ENCODE peak calls at places on chromosomes 16 and 17, in nine cellular contexts. N is H9; W is Peyer's patch; V is IMR-90; T is CD8-positive, alpha-beta T cell; P is adipocyte; Z is heart left ventricle; E is right lobe of liver; Q is GM12878. U is an unnamed sample.

GRCh38 chr17:40363480-40363838 is 1.1 kb downstream of the GJD3 start:
- DNase-seq in P (peak; percentile 56), Q (no peak), T (no peak), W (no peak), N (no peak), E (peak; percentile 42), V (no peak), Z (peak; percentile 61), U (peak; percentile 84)

GRCh38 chr17:55641559-55642160 is 81.0 kb downstream of the TMEM100 start:
- DNase-seq in Z (peak; percentile 74), E (peak; percentile 75), N (peak; percentile 69), W (peak; percentile 41), V (peak; percentile 63), T (no peak), P (peak; percentile 64), Q (no peak), U (peak; percentile 77)

GRCh38 chr17:16935786-16936185 is 36.1 kb downstream of the TNFRSF13B start:
- DNase-seq in W (no peak), Q (no peak), P (no peak), V (no peak), E (peak; percentile 22), Z (no peak), N (peak; percentile 20), T (no peak), U (peak; percentile 38)

GRCh38 chr16:74797414-74797813 is 22.8 kb upstream of the FA2H start:
- DNase-seq in T (no peak), N (no peak), W (no peak), P (no peak), E (no peak), Q (no peak), V (no peak), Z (no peak), U (no peak)

GRCh38 chr17:47840742-47841487 is at the start of gene SCRN2:
- DNase-seq in N (peak; percentile 99), Z (peak; percentile 92), T (peak; percentile 93), W (peak; percentile 87), E (peak; percentile 94), V (peak; percentile 68), Q (peak; percentile 60), P (peak; percentile 91), U (peak; percentile 98)

GRCh38 chr17:40168262-40168832 is 8.9 kb upstream of the RAPGEFL1 start:
- DNase-seq in E (no peak), W (peak; percentile 39), Q (peak; percentile 15), N (peak; percentile 57), P (peak; percentile 87), T (peak; percentile 50), Z (no peak), V (peak; percentile 69), U (no peak)

GRCh38 chr17:36935681-36936454 is 1.4 kb upstream of the LHX1 start:
- DNase-seq in Z (no peak), P (no peak), Q (no peak), V (no peak), W (no peak), E (no peak), N (peak; percentile 84), T (no peak), U (no peak)

GRCh38 chr16:89375021-89375420 is 115.3 kb downstream of the ANKRD11 start:
- DNase-seq in Q (no peak), V (peak; percentile 87), E (no peak), Z (no peak), N (no peak), P (no peak), T (no peak), W (peak; percentile 83), U (peak; percentile 83)

GRCh38 chr17:81865733-81866439 is 5.3 kb downstream of the ARHGDIA start:
- DNase-seq in Q (no peak), T (no peak), E (peak; percentile 98), P (no peak), Z (no peak), W (no peak), N (peak; percentile 36), V (no peak), U (no peak)

GRCh38 chr17:80312621-80313135 is 52.0 kb downstream of the RNF213 start:
- DNase-seq in W (no peak), P (no peak), T (no peak), V (no peak), N (no peak), Z (no peak), Q (no peak), E (no peak), U (peak; percentile 40)

GRCh38 chr17:82832411-82832810 is 7.4 kb downstream of the ZNF750 start:
- DNase-seq in Q (no peak), E (no peak), N (no peak), Z (no peak), V (no peak), P (no peak), W (no peak), T (no peak), U (peak; percentile 49)

GRCh38 chr17:31374503-31374902 is 17.0 kb upstream of the RAB11FIP4 start:
- DNase-seq in P (no peak), N (no peak), T (no peak), Q (no peak), V (no peak), W (no peak), Z (no peak), E (no peak), U (no peak)

GRCh38 chr16:82963653-82964052 is 336.9 kb downstream of the CDH13 start:
- DNase-seq in V (no peak), P (no peak), Q (no peak), W (no peak), N (no peak), Z (no peak), E (no peak), T (no peak), U (peak; percentile 72)

GRCh38 chr17:13462161-13462560 is 139.6 kb downstream of the HS3ST3A1 start:
- DNase-seq in E (no peak), Q (no peak), W (no peak), N (no peak), V (peak; percentile 80), T (no peak), P (peak; percentile 83), Z (peak; percentile 24), U (no peak)

GRCh38 chr17:60077672-60078519 is 825 bp downstream of the HEATR6 start:
- DNase-seq in Q (no peak), T (no peak), W (peak; percentile 42), V (no peak), N (no peak), Z (no peak), E (no peak), P (peak; percentile 59), U (no peak)

GRCh38 chr16:15988268-15989013 is 39.0 kb downstream of the ABCC1 start:
- DNase-seq in P (no peak), W (no peak), Z (no peak), V (peak; percentile 64), N (no peak), Q (no peak), E (no peak), T (no peak), U (no peak)

GRCh38 chr16:67928561-67929364 is 2.9 kb downstream of the CTRL start:
- DNase-seq in W (peak; percentile 66), V (peak; percentile 43), N (peak; percentile 83), E (peak; percentile 77), T (peak; percentile 82), Q (no peak), P (peak; percentile 80), Z (peak; percentile 73), U (peak; percentile 92)

GRCh38 chr16:67930678-67931211 is 917 bp downstream of the CTRL start:
- DNase-seq in Z (no peak), N (no peak), V (no peak), Q (no peak), E (no peak), P (no peak), T (no peak), W (no peak), U (peak; percentile 71)

GRCh38 chr16:67931712-67932461 is at the start of gene CTRL:
- DNase-seq in Z (no peak), N (no peak), V (no peak), P (no peak), W (no peak), Q (no peak), E (no peak), T (no peak), U (no peak)

GRCh38 chr16:67928147-67928546 is 3.5 kb downstream of the CTRL start:
- DNase-seq in Q (no peak), E (no peak), P (no peak), Z (peak; percentile 20), T (no peak), V (no peak), N (no peak), W (no peak), U (peak; percentile 72)

DNA sequence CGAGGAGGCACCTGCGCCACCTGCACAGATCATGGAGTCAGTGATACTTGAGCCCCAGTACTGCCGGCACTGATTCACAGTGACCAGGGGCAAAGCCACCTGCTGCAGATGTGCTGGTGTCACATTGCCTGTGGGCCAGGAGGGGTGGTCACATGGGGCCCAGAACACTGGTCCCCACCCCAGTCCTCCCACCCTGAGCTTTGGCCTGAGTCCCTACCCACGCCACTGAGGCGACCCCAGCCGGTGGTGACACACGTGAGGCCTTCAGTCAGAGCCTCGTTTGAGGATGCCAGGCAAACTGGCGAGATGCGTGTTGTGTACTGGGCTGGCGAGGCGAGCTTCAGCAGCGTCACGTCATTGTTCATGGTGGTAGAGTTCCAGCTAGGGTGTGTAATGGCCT is 1.5 kb downstream of the CTRL start:
- DNase-seq in T (no peak), N (no peak), Z (no peak), P (no peak), E (no peak), W (no peak), V (no peak), Q (no peak), U (no peak)
- H3K4me1 ChIP-seq in T (peaks cover 9% of the 10 kb centered on the region), N (no peaks in the 10 kb centered on the region), Z (peaks cover 15% of the 10 kb centered on the region), P (peaks cover 27% of the 10 kb centered on the region), E (peaks cover 4% of the 10 kb centered on the region), W (peaks cover 8% of the 10 kb centered on the region), V (peaks cover 5% of the 10 kb centered on the region), Q (peaks cover 3% of the 10 kb centered on the region), U (peaks cover 13% of the 10 kb centered on the region)

GRCh38 chr16:67185003-67185865 is 1.5 kb upstream of the MATCAP1 start:
- DNase-seq in W (peak; percentile 91), N (peak; percentile 96), Q (no peak), V (peak; percentile 91), T (peak; percentile 89), E (peak; percentile 89), Z (peak; percentile 95), P (peak; percentile 98), U (peak; percentile 96)
- H3K4me1 ChIP-seq in W (peaks cover 17% of the 10 kb centered on the region), N (peaks cover 6% of the 10 kb centered on the region), Q (peaks cover 4% of the 10 kb centered on the region), V (peaks cover 12% of the 10 kb centered on the region), T (peaks cover 20% of the 10 kb centered on the region), E (peaks cover 16% of the 10 kb centered on the region), Z (peaks cover 17% of the 10 kb centered on the region), P (peaks cover 37% of the 10 kb centered on the region), U (peaks cover 55% of the 10 kb centered on the region)

GRCh38 chr17:77035526-77035925 is 105.2 kb upstream of the SEC14L1 start:
- DNase-seq in T (no peak), P (no peak), Q (no peak), Z (no peak), V (no peak), E (no peak), N (no peak), W (no peak), U (no peak)
- H3K4me1 ChIP-seq in T (no peaks in the 10 kb centered on the region), P (no peaks in the 10 kb centered on the region), Q (no peaks in the 10 kb centered on the region), Z (no peaks in the 10 kb centered on the region), V (no peaks in the 10 kb centered on the region), E (no peaks in the 10 kb centered on the region), N (no peaks in the 10 kb centered on the region), W (no peaks in the 10 kb centered on the region), U (no peaks in the 10 kb centered on the region)

DNA sequence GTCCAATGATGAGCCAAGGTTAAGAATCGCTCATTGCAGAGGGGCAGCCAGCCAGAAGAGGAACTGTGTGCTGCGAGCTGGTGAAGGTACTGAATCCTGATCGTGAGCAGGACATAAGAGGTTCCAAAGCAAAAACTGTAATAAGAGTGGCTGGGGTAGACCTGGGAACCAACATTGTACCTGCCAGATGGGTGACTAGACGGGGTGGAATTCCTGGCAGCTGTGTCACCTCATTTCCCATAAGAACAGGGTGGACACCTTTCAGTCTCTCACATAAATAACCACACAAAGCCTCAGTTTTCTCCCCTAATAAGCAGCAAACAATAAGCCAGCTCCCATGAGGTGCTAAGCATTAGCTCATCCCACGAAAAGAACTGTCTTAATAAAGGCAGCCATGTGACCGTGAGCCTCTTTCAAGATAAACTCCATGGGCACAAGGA is 290.3 kb downstream of the SOX9 start:
- DNase-seq in T (no peak), E (no peak), P (no peak), W (no peak), Q (no peak), V (no peak), N (no peak), Z (no peak), U (no peak)
- H3K4me1 ChIP-seq in T (no peaks in the 10 kb centered on the region), E (no peaks in the 10 kb centered on the region), P (peaks cover 25% of the 10 kb centered on the region), W (no peaks in the 10 kb centered on the region), Q (peaks cover 15% of the 10 kb centered on the region), V (peaks cover 17% of the 10 kb centered on the region), N (peaks cover 3% of the 10 kb centered on the region), Z (peaks cover 7% of the 10 kb centered on the region), U (no peaks in the 10 kb centered on the region)

U was measured in spleen.